ENCODE peak calls at places on chromosomes 16 and 17, in nine cellular contexts. One of them, this sample, is unnamed.

GRCh38 chr16:81384006-81384405 is 60.6 kb upstream of the CMIP start:
- DNase-seq in activated CD4-positive, alpha-beta T cell treated with anti-CD3 and anti-CD28 coated beads, Interleukin-2, amount 50 U/mL, for 1 hour: no peak
- DNase-seq in activated CD8-positive, alpha-beta T cell treated with anti-CD3 and anti-CD28 coated beads, Interleukin-2, amount 10 ng/mL, durations not matched to agents 7 days and 5 days: no peak
- DNase-seq in GM04503: no peak
- DNase-seq in ovary: no peak
- DNase-seq in activated naive CD4-positive, alpha-beta T cell: no peak
- DNase-seq in stimulated activated CD8-positive, alpha-beta memory T cell treated with anti-CD3 and anti-CD28 coated beads, Interleukin-7, amount 100 ng/mL, for 24 hours: no peak
- DNase-seq in T47D: no peak
- DNase-seq in lung microvascular endothelial cell: peak; percentile 88
- DNase-seq in this sample: no peak

GRCh38 chr17:66655861-66656260 is 179.1 kb upstream of the CACNG5 start:
- DNase-seq in stimulated activated CD8-positive, alpha-beta memory T cell treated with anti-CD3 and anti-CD28 coated beads, Interleukin-7, amount 100 ng/mL, for 24 hours: no peak
- DNase-seq in lung microvascular endothelial cell: peak; percentile 39
- DNase-seq in activated naive CD4-positive, alpha-beta T cell: no peak
- DNase-seq in T47D: no peak
- DNase-seq in ovary: no peak
- DNase-seq in activated CD8-positive, alpha-beta T cell treated with anti-CD3 and anti-CD28 coated beads, Interleukin-2, amount 10 ng/mL, durations not matched to agents 7 days and 5 days: no peak
- DNase-seq in activated CD4-positive, alpha-beta T cell treated with anti-CD3 and anti-CD28 coated beads, Interleukin-2, amount 50 U/mL, for 1 hour: no peak
- DNase-seq in GM04503: no peak
- DNase-seq in this sample: no peak

GRCh38 chr16:85910073-85910853 is 11.3 kb downstream of the IRF8 start:
- DNase-seq in T47D: no peak
- DNase-seq in stimulated activated CD8-positive, alpha-beta memory T cell treated with anti-CD3 and anti-CD28 coated beads, Interleukin-7, amount 100 ng/mL, for 24 hours: no peak
- DNase-seq in lung microvascular endothelial cell: no peak
- DNase-seq in activated naive CD4-positive, alpha-beta T cell: no peak
- DNase-seq in ovary: no peak
- DNase-seq in activated CD8-positive, alpha-beta T cell treated with anti-CD3 and anti-CD28 coated beads, Interleukin-2, amount 10 ng/mL, durations not matched to agents 7 days and 5 days: no peak
- DNase-seq in activated CD4-positive, alpha-beta T cell treated with anti-CD3 and anti-CD28 coated beads, Interleukin-2, amount 50 U/mL, for 1 hour: no peak
- DNase-seq in GM04503: no peak
- DNase-seq in this sample: no peak

GRCh38 chr17:71970312-71970711 is 150.5 kb upstream of the SOX9 start:
- DNase-seq in activated naive CD4-positive, alpha-beta T cell: no peak
- DNase-seq in GM04503: no peak
- DNase-seq in activated CD4-positive, alpha-beta T cell treated with anti-CD3 and anti-CD28 coated beads, Interleukin-2, amount 50 U/mL, for 1 hour: no peak
- DNase-seq in activated CD8-positive, alpha-beta T cell treated with anti-CD3 and anti-CD28 coated beads, Interleukin-2, amount 10 ng/mL, durations not matched to agents 7 days and 5 days: no peak
- DNase-seq in lung microvascular endothelial cell: no peak
- DNase-seq in T47D: no peak
- DNase-seq in stimulated activated CD8-positive, alpha-beta memory T cell treated with anti-CD3 and anti-CD28 coated beads, Interleukin-7, amount 100 ng/mL, for 24 hours: no peak
- DNase-seq in ovary: no peak
- DNase-seq in this sample: no peak

GRCh38 chr17:50935201-50936124 is 69.3 kb upstream of the TOB1 start:
- DNase-seq in T47D: peak; percentile 92
- DNase-seq in activated CD8-positive, alpha-beta T cell treated with anti-CD3 and anti-CD28 coated beads, Interleukin-2, amount 10 ng/mL, durations not matched to agents 7 days and 5 days: no peak
- DNase-seq in activated CD4-positive, alpha-beta T cell treated with anti-CD3 and anti-CD28 coated beads, Interleukin-2, amount 50 U/mL, for 1 hour: no peak
- DNase-seq in GM04503: no peak
- DNase-seq in activated naive CD4-positive, alpha-beta T cell: no peak
- DNase-seq in lung microvascular endothelial cell: no peak
- DNase-seq in stimulated activated CD8-positive, alpha-beta memory T cell treated with anti-CD3 and anti-CD28 coated beads, Interleukin-7, amount 100 ng/mL, for 24 hours: no peak
- DNase-seq in ovary: no peak
- DNase-seq in this sample: no peak

GRCh38 chr16:3170440-3171180 is 17.4 kb upstream of the OR1F1 start:
- DNase-seq in GM04503: no peak
- DNase-seq in stimulated activated CD8-positive, alpha-beta memory T cell treated with anti-CD3 and anti-CD28 coated beads, Interleukin-7, amount 100 ng/mL, for 24 hours: no peak
- DNase-seq in activated naive CD4-positive, alpha-beta T cell: no peak
- DNase-seq in T47D: peak; percentile 33
- DNase-seq in activated CD8-positive, alpha-beta T cell treated with anti-CD3 and anti-CD28 coated beads, Interleukin-2, amount 10 ng/mL, durations not matched to agents 7 days and 5 days: no peak
- DNase-seq in lung microvascular endothelial cell: no peak
- DNase-seq in activated CD4-positive, alpha-beta T cell treated with anti-CD3 and anti-CD28 coated beads, Interleukin-2, amount 50 U/mL, for 1 hour: no peak
- DNase-seq in ovary: no peak
- DNase-seq in this sample: no peak

GRCh38 chr17:34499576-34499975 is 79.8 kb upstream of the TMEM132E start:
- DNase-seq in stimulated activated CD8-positive, alpha-beta memory T cell treated with anti-CD3 and anti-CD28 coated beads, Interleukin-7, amount 100 ng/mL, for 24 hours: no peak
- DNase-seq in activated naive CD4-positive, alpha-beta T cell: no peak
- DNase-seq in activated CD4-positive, alpha-beta T cell treated with anti-CD3 and anti-CD28 coated beads, Interleukin-2, amount 50 U/mL, for 1 hour: no peak
- DNase-seq in lung microvascular endothelial cell: peak; percentile 54
- DNase-seq in ovary: no peak
- DNase-seq in GM04503: no peak
- DNase-seq in T47D: peak; percentile 76
- DNase-seq in activated CD8-positive, alpha-beta T cell treated with anti-CD3 and anti-CD28 coated beads, Interleukin-2, amount 10 ng/mL, durations not matched to agents 7 days and 5 days: peak; percentile 47
- DNase-seq in this sample: no peak

GRCh38 chr16:28609631-28610594 is at the start of gene SULT1A1:
- DNase-seq in lung microvascular endothelial cell: peak; percentile 32
- DNase-seq in stimulated activated CD8-positive, alpha-beta memory T cell treated with anti-CD3 and anti-CD28 coated beads, Interleukin-7, amount 100 ng/mL, for 24 hours: no peak
- DNase-seq in GM04503: no peak
- DNase-seq in T47D: peak; percentile 89
- DNase-seq in ovary: no peak
- DNase-seq in activated CD4-positive, alpha-beta T cell treated with anti-CD3 and anti-CD28 coated beads, Interleukin-2, amount 50 U/mL, for 1 hour: no peak
- DNase-seq in activated CD8-positive, alpha-beta T cell treated with anti-CD3 and anti-CD28 coated beads, Interleukin-2, amount 10 ng/mL, durations not matched to agents 7 days and 5 days: no peak
- DNase-seq in activated naive CD4-positive, alpha-beta T cell: no peak
- DNase-seq in this sample: no peak

GRCh38 chr17:61642768-61643167 is 51.7 kb upstream of the NACA2 start:
- DNase-seq in ovary: no peak
- DNase-seq in activated CD8-positive, alpha-beta T cell treated with anti-CD3 and anti-CD28 coated beads, Interleukin-2, amount 10 ng/mL, durations not matched to agents 7 days and 5 days: no peak
- DNase-seq in stimulated activated CD8-positive, alpha-beta memory T cell treated with anti-CD3 and anti-CD28 coated beads, Interleukin-7, amount 100 ng/mL, for 24 hours: no peak
- DNase-seq in GM04503: no peak
- DNase-seq in lung microvascular endothelial cell: no peak
- DNase-seq in activated CD4-positive, alpha-beta T cell treated with anti-CD3 and anti-CD28 coated beads, Interleukin-2, amount 50 U/mL, for 1 hour: no peak
- DNase-seq in activated naive CD4-positive, alpha-beta T cell: no peak
- DNase-seq in T47D: no peak
- DNase-seq in this sample: no peak

GRCh38 chr17:50609376-50610074 is 25.2 kb upstream of the ABCC3 start:
- DNase-seq in activated CD8-positive, alpha-beta T cell treated with anti-CD3 and anti-CD28 coated beads, Interleukin-2, amount 10 ng/mL, durations not matched to agents 7 days and 5 days: no peak
- DNase-seq in GM04503: no peak
- DNase-seq in activated naive CD4-positive, alpha-beta T cell: no peak
- DNase-seq in T47D: no peak
- DNase-seq in ovary: no peak
- DNase-seq in stimulated activated CD8-positive, alpha-beta memory T cell treated with anti-CD3 and anti-CD28 coated beads, Interleukin-7, amount 100 ng/mL, for 24 hours: no peak
- DNase-seq in activated CD4-positive, alpha-beta T cell treated with anti-CD3 and anti-CD28 coated beads, Interleukin-2, amount 50 U/mL, for 1 hour: no peak
- DNase-seq in lung microvascular endothelial cell: no peak
- DNase-seq in this sample: no peak

GRCh38 chr17:43673516-43674323 is 12.0 kb upstream of the MEOX1 start:
- DNase-seq in activated CD4-positive, alpha-beta T cell treated with anti-CD3 and anti-CD28 coated beads, Interleukin-2, amount 50 U/mL, for 1 hour: peak; percentile 78
- DNase-seq in stimulated activated CD8-positive, alpha-beta memory T cell treated with anti-CD3 and anti-CD28 coated beads, Interleukin-7, amount 100 ng/mL, for 24 hours: peak; percentile 68
- DNase-seq in lung microvascular endothelial cell: peak; percentile 63
- DNase-seq in ovary: peak; percentile 49
- DNase-seq in activated naive CD4-positive, alpha-beta T cell: peak; percentile 47
- DNase-seq in activated CD8-positive, alpha-beta T cell treated with anti-CD3 and anti-CD28 coated beads, Interleukin-2, amount 10 ng/mL, durations not matched to agents 7 days and 5 days: peak; percentile 81
- DNase-seq in T47D: peak; percentile 70
- DNase-seq in GM04503: no peak
- DNase-seq in this sample: peak; percentile 32

GRCh38 chr16:1786242-1787055 is 3.7 kb downstream of the NUBP2 start:
- DNase-seq in activated naive CD4-positive, alpha-beta T cell: no peak
- DNase-seq in stimulated activated CD8-positive, alpha-beta memory T cell treated with anti-CD3 and anti-CD28 coated beads, Interleukin-7, amount 100 ng/mL, for 24 hours: no peak
- DNase-seq in lung microvascular endothelial cell: no peak
- DNase-seq in activated CD4-positive, alpha-beta T cell treated with anti-CD3 and anti-CD28 coated beads, Interleukin-2, amount 50 U/mL, for 1 hour: no peak
- DNase-seq in ovary: peak; percentile 10
- DNase-seq in activated CD8-positive, alpha-beta T cell treated with anti-CD3 and anti-CD28 coated beads, Interleukin-2, amount 10 ng/mL, durations not matched to agents 7 days and 5 days: no peak
- DNase-seq in T47D: no peak
- DNase-seq in GM04503: no peak
- DNase-seq in this sample: no peak

GRCh38 chr17:39110435-39111136 is 40.9 kb downstream of the PLXDC1 start:
- DNase-seq in activated CD4-positive, alpha-beta T cell treated with anti-CD3 and anti-CD28 coated beads, Interleukin-2, amount 50 U/mL, for 1 hour: no peak
- DNase-seq in lung microvascular endothelial cell: no peak
- DNase-seq in stimulated activated CD8-positive, alpha-beta memory T cell treated with anti-CD3 and anti-CD28 coated beads, Interleukin-7, amount 100 ng/mL, for 24 hours: no peak
- DNase-seq in T47D: no peak
- DNase-seq in activated naive CD4-positive, alpha-beta T cell: no peak
- DNase-seq in ovary: no peak
- DNase-seq in activated CD8-positive, alpha-beta T cell treated with anti-CD3 and anti-CD28 coated beads, Interleukin-2, amount 10 ng/mL, durations not matched to agents 7 days and 5 days: no peak
- DNase-seq in GM04503: no peak
- DNase-seq in this sample: no peak

GRCh38 chr16:66650707-66651473 is 45.7 kb downstream of the CMTM4 start:
- DNase-seq in activated naive CD4-positive, alpha-beta T cell: peak; percentile 22
- DNase-seq in activated CD4-positive, alpha-beta T cell treated with anti-CD3 and anti-CD28 coated beads, Interleukin-2, amount 50 U/mL, for 1 hour: peak; percentile 78
- DNase-seq in ovary: peak; percentile 75
- DNase-seq in stimulated activated CD8-positive, alpha-beta memory T cell treated with anti-CD3 and anti-CD28 coated beads, Interleukin-7, amount 100 ng/mL, for 24 hours: peak; percentile 55
- DNase-seq in T47D: peak; percentile 67
- DNase-seq in activated CD8-positive, alpha-beta T cell treated with anti-CD3 and anti-CD28 coated beads, Interleukin-2, amount 10 ng/mL, durations not matched to agents 7 days and 5 days: peak; percentile 91
- DNase-seq in lung microvascular endothelial cell: peak; percentile 79
- DNase-seq in GM04503: no peak
- DNase-seq in this sample: peak; percentile 48

GRCh38 chr17:81329927-81330883 is 35.1 kb upstream of the SLC38A10 start:
- DNase-seq in activated CD4-positive, alpha-beta T cell treated with anti-CD3 and anti-CD28 coated beads, Interleukin-2, amount 50 U/mL, for 1 hour: no peak
- DNase-seq in ovary: no peak
- DNase-seq in stimulated activated CD8-positive, alpha-beta memory T cell treated with anti-CD3 and anti-CD28 coated beads, Interleukin-7, amount 100 ng/mL, for 24 hours: no peak
- DNase-seq in activated naive CD4-positive, alpha-beta T cell: no peak
- DNase-seq in T47D: peak; percentile 86
- DNase-seq in GM04503: no peak
- DNase-seq in lung microvascular endothelial cell: no peak
- DNase-seq in activated CD8-positive, alpha-beta T cell treated with anti-CD3 and anti-CD28 coated beads, Interleukin-2, amount 10 ng/mL, durations not matched to agents 7 days and 5 days: no peak
- DNase-seq in this sample: no peak

GRCh38 chr17:15284537-15284936 is 19.4 kb upstream of the PMP22 start:
- DNase-seq in activated CD4-positive, alpha-beta T cell treated with anti-CD3 and anti-CD28 coated beads, Interleukin-2, amount 50 U/mL, for 1 hour: no peak
- DNase-seq in stimulated activated CD8-positive, alpha-beta memory T cell treated with anti-CD3 and anti-CD28 coated beads, Interleukin-7, amount 100 ng/mL, for 24 hours: no peak
- DNase-seq in lung microvascular endothelial cell: no peak
- DNase-seq in ovary: no peak
- DNase-seq in T47D: no peak
- DNase-seq in activated CD8-positive, alpha-beta T cell treated with anti-CD3 and anti-CD28 coated beads, Interleukin-2, amount 10 ng/mL, durations not matched to agents 7 days and 5 days: no peak
- DNase-seq in GM04503: no peak
- DNase-seq in activated naive CD4-positive, alpha-beta T cell: no peak
- DNase-seq in this sample: no peak

GRCh38 chr17:39835038-39835786 is 28.9 kb downstream of the IKZF3 start:
- DNase-seq in T47D: no peak
- DNase-seq in ovary: no peak
- DNase-seq in GM04503: no peak
- DNase-seq in activated CD8-positive, alpha-beta T cell treated with anti-CD3 and anti-CD28 coated beads, Interleukin-2, amount 10 ng/mL, durations not matched to agents 7 days and 5 days: no peak
- DNase-seq in activated naive CD4-positive, alpha-beta T cell: no peak
- DNase-seq in activated CD4-positive, alpha-beta T cell treated with anti-CD3 and anti-CD28 coated beads, Interleukin-2, amount 50 U/mL, for 1 hour: no peak
- DNase-seq in lung microvascular endothelial cell: no peak
- DNase-seq in stimulated activated CD8-positive, alpha-beta memory T cell treated with anti-CD3 and anti-CD28 coated beads, Interleukin-7, amount 100 ng/mL, for 24 hours: no peak
- DNase-seq in this sample: no peak

GRCh38 chr16:65201446-65202010 is 79.7 kb upstream of the CDH11 start:
- DNase-seq in GM04503: peak; percentile 11
- DNase-seq in ovary: no peak
- DNase-seq in activated CD8-positive, alpha-beta T cell treated with anti-CD3 and anti-CD28 coated beads, Interleukin-2, amount 10 ng/mL, durations not matched to agents 7 days and 5 days: no peak
- DNase-seq in activated naive CD4-positive, alpha-beta T cell: no peak
- DNase-seq in T47D: no peak
- DNase-seq in activated CD4-positive, alpha-beta T cell treated with anti-CD3 and anti-CD28 coated beads, Interleukin-2, amount 50 U/mL, for 1 hour: no peak
- DNase-seq in stimulated activated CD8-positive, alpha-beta memory T cell treated with anti-CD3 and anti-CD28 coated beads, Interleukin-7, amount 100 ng/mL, for 24 hours: no peak
- DNase-seq in lung microvascular endothelial cell: no peak
- DNase-seq in this sample: peak; percentile 21

GRCh38 chr17:78120971-78121800 is 7.4 kb downstream of the TMC6 start:
- DNase-seq in lung microvascular endothelial cell: no peak
- DNase-seq in stimulated activated CD8-positive, alpha-beta memory T cell treated with anti-CD3 and anti-CD28 coated beads, Interleukin-7, amount 100 ng/mL, for 24 hours: no peak
- DNase-seq in T47D: no peak
- DNase-seq in activated naive CD4-positive, alpha-beta T cell: no peak
- DNase-seq in activated CD8-positive, alpha-beta T cell treated with anti-CD3 and anti-CD28 coated beads, Interleukin-2, amount 10 ng/mL, durations not matched to agents 7 days and 5 days: peak; percentile 82
- DNase-seq in GM04503: no peak
- DNase-seq in activated CD4-positive, alpha-beta T cell treated with anti-CD3 and anti-CD28 coated beads, Interleukin-2, amount 50 U/mL, for 1 hour: peak; percentile 50
- DNase-seq in ovary: no peak
- DNase-seq in this sample: no peak

GRCh38 chr16:68364601-68364998 is 53.8 kb downstream of the PRMT7 start:
- DNase-seq in GM04503: no peak
- DNase-seq in T47D: no peak
- DNase-seq in activated CD4-positive, alpha-beta T cell treated with anti-CD3 and anti-CD28 coated beads, Interleukin-2, amount 50 U/mL, for 1 hour: no peak
- DNase-seq in stimulated activated CD8-positive, alpha-beta memory T cell treated with anti-CD3 and anti-CD28 coated beads, Interleukin-7, amount 100 ng/mL, for 24 hours: no peak
- DNase-seq in activated naive CD4-positive, alpha-beta T cell: no peak
- DNase-seq in ovary: no peak
- DNase-seq in activated CD8-positive, alpha-beta T cell treated with anti-CD3 and anti-CD28 coated beads, Interleukin-2, amount 10 ng/mL, durations not matched to agents 7 days and 5 days: no peak
- DNase-seq in lung microvascular endothelial cell: no peak
- DNase-seq in this sample: no peak

GRCh38 chr17:39663688-39664580 is 1.2 kb upstream of the TCAP start:
- DNase-seq in ovary: no peak
- DNase-seq in GM04503: no peak
- DNase-seq in stimulated activated CD8-positive, alpha-beta memory T cell treated with anti-CD3 and anti-CD28 coated beads, Interleukin-7, amount 100 ng/mL, for 24 hours: no peak
- DNase-seq in activated CD8-positive, alpha-beta T cell treated with anti-CD3 and anti-CD28 coated beads, Interleukin-2, amount 10 ng/mL, durations not matched to agents 7 days and 5 days: no peak
- DNase-seq in T47D: peak; percentile 74
- DNase-seq in activated naive CD4-positive, alpha-beta T cell: no peak
- DNase-seq in activated CD4-positive, alpha-beta T cell treated with anti-CD3 and anti-CD28 coated beads, Interleukin-2, amount 50 U/mL, for 1 hour: no peak
- DNase-seq in lung microvascular endothelial cell: peak; percentile 24
- DNase-seq in this sample: no peak

GRCh38 chr16:87317766-87318121 is 552 bp upstream of the C16orf95 start:
- DNase-seq in ovary: peak; percentile 52
- DNase-seq in GM04503: no peak
- DNase-seq in stimulated activated CD8-positive, alpha-beta memory T cell treated with anti-CD3 and anti-CD28 coated beads, Interleukin-7, amount 100 ng/mL, for 24 hours: no peak
- DNase-seq in activated CD8-positive, alpha-beta T cell treated with anti-CD3 and anti-CD28 coated beads, Interleukin-2, amount 10 ng/mL, durations not matched to agents 7 days and 5 days: peak; percentile 69
- DNase-seq in T47D: peak; percentile 54
- DNase-seq in lung microvascular endothelial cell: peak; percentile 61
- DNase-seq in activated naive CD4-positive, alpha-beta T cell: no peak
- DNase-seq in activated CD4-positive, alpha-beta T cell treated with anti-CD3 and anti-CD28 coated beads, Interleukin-2, amount 50 U/mL, for 1 hour: no peak
- DNase-seq in this sample: no peak

GRCh38 chr17:77826132-77826873 is 132.2 kb upstream of the TNRC6C start:
- DNase-seq in activated naive CD4-positive, alpha-beta T cell: no peak
- DNase-seq in GM04503: no peak
- DNase-seq in activated CD8-positive, alpha-beta T cell treated with anti-CD3 and anti-CD28 coated beads, Interleukin-2, amount 10 ng/mL, durations not matched to agents 7 days and 5 days: no peak
- DNase-seq in stimulated activated CD8-positive, alpha-beta memory T cell treated with anti-CD3 and anti-CD28 coated beads, Interleukin-7, amount 100 ng/mL, for 24 hours: no peak
- DNase-seq in lung microvascular endothelial cell: no peak
- DNase-seq in activated CD4-positive, alpha-beta T cell treated with anti-CD3 and anti-CD28 coated beads, Interleukin-2, amount 50 U/mL, for 1 hour: no peak
- DNase-seq in ovary: no peak
- DNase-seq in T47D: no peak
- DNase-seq in this sample: no peak

GRCh38 chr16:19837331-19837943 is 47.2 kb downstream of the GPRC5B start:
- DNase-seq in activated CD8-positive, alpha-beta T cell treated with anti-CD3 and anti-CD28 coated beads, Interleukin-2, amount 10 ng/mL, durations not matched to agents 7 days and 5 days: no peak
- DNase-seq in T47D: no peak
- DNase-seq in GM04503: no peak
- DNase-seq in activated naive CD4-positive, alpha-beta T cell: no peak
- DNase-seq in activated CD4-positive, alpha-beta T cell treated with anti-CD3 and anti-CD28 coated beads, Interleukin-2, amount 50 U/mL, for 1 hour: no peak
- DNase-seq in ovary: no peak
- DNase-seq in stimulated activated CD8-positive, alpha-beta memory T cell treated with anti-CD3 and anti-CD28 coated beads, Interleukin-7, amount 100 ng/mL, for 24 hours: no peak
- DNase-seq in lung microvascular endothelial cell: no peak
- DNase-seq in this sample: no peak

GRCh38 chr16:26317885-26318284 is 626.1 kb downstream of the HS3ST4 start:
- DNase-seq in lung microvascular endothelial cell: no peak
- DNase-seq in ovary: no peak
- DNase-seq in T47D: no peak
- DNase-seq in stimulated activated CD8-positive, alpha-beta memory T cell treated with anti-CD3 and anti-CD28 coated beads, Interleukin-7, amount 100 ng/mL, for 24 hours: no peak
- DNase-seq in activated naive CD4-positive, alpha-beta T cell: no peak
- DNase-seq in activated CD4-positive, alpha-beta T cell treated with anti-CD3 and anti-CD28 coated beads, Interleukin-2, amount 50 U/mL, for 1 hour: no peak
- DNase-seq in GM04503: no peak
- DNase-seq in activated CD8-positive, alpha-beta T cell treated with anti-CD3 and anti-CD28 coated beads, Interleukin-2, amount 10 ng/mL, durations not matched to agents 7 days and 5 days: no peak
- DNase-seq in this sample: no peak

GRCh38 chr17:64411999-64412771 is 21.5 kb upstream of the PECAM1 start:
- DNase-seq in activated naive CD4-positive, alpha-beta T cell: no peak
- DNase-seq in GM04503: no peak
- DNase-seq in T47D: no peak
- DNase-seq in activated CD8-positive, alpha-beta T cell treated with anti-CD3 and anti-CD28 coated beads, Interleukin-2, amount 10 ng/mL, durations not matched to agents 7 days and 5 days: no peak
- DNase-seq in ovary: peak; percentile 58
- DNase-seq in activated CD4-positive, alpha-beta T cell treated with anti-CD3 and anti-CD28 coated beads, Interleukin-2, amount 50 U/mL, for 1 hour: no peak
- DNase-seq in stimulated activated CD8-positive, alpha-beta memory T cell treated with anti-CD3 and anti-CD28 coated beads, Interleukin-7, amount 100 ng/mL, for 24 hours: no peak
- DNase-seq in lung microvascular endothelial cell: peak; percentile 99
- DNase-seq in this sample: no peak

GRCh38 chr16:874366-875181 is 74.0 kb upstream of the GNG13 start:
- DNase-seq in activated CD8-positive, alpha-beta T cell treated with anti-CD3 and anti-CD28 coated beads, Interleukin-2, amount 10 ng/mL, durations not matched to agents 7 days and 5 days: no peak
- DNase-seq in stimulated activated CD8-positive, alpha-beta memory T cell treated with anti-CD3 and anti-CD28 coated beads, Interleukin-7, amount 100 ng/mL, for 24 hours: no peak
- DNase-seq in T47D: no peak
- DNase-seq in GM04503: no peak
- DNase-seq in activated naive CD4-positive, alpha-beta T cell: no peak
- DNase-seq in lung microvascular endothelial cell: no peak
- DNase-seq in ovary: no peak
- DNase-seq in activated CD4-positive, alpha-beta T cell treated with anti-CD3 and anti-CD28 coated beads, Interleukin-2, amount 50 U/mL, for 1 hour: no peak
- DNase-seq in this sample: no peak

GRCh38 chr16:31179153-31179746 is 689 bp upstream of the FUS start:
- DNase-seq in activated naive CD4-positive, alpha-beta T cell: no peak
- DNase-seq in stimulated activated CD8-positive, alpha-beta memory T cell treated with anti-CD3 and anti-CD28 coated beads, Interleukin-7, amount 100 ng/mL, for 24 hours: no peak
- DNase-seq in activated CD4-positive, alpha-beta T cell treated with anti-CD3 and anti-CD28 coated beads, Interleukin-2, amount 50 U/mL, for 1 hour: no peak
- DNase-seq in ovary: no peak
- DNase-seq in lung microvascular endothelial cell: no peak
- DNase-seq in activated CD8-positive, alpha-beta T cell treated with anti-CD3 and anti-CD28 coated beads, Interleukin-2, amount 10 ng/mL, durations not matched to agents 7 days and 5 days: no peak
- DNase-seq in GM04503: no peak
- DNase-seq in T47D: no peak
- DNase-seq in this sample: no peak

GRCh38 chr17:37081287-37081686 is 132.5 kb downstream of the AATF start:
- DNase-seq in activated naive CD4-positive, alpha-beta T cell: no peak
- DNase-seq in T47D: no peak
- DNase-seq in lung microvascular endothelial cell: peak; percentile 24
- DNase-seq in activated CD4-positive, alpha-beta T cell treated with anti-CD3 and anti-CD28 coated beads, Interleukin-2, amount 50 U/mL, for 1 hour: no peak
- DNase-seq in GM04503: no peak
- DNase-seq in stimulated activated CD8-positive, alpha-beta memory T cell treated with anti-CD3 and anti-CD28 coated beads, Interleukin-7, amount 100 ng/mL, for 24 hours: no peak
- DNase-seq in ovary: no peak
- DNase-seq in activated CD8-positive, alpha-beta T cell treated with anti-CD3 and anti-CD28 coated beads, Interleukin-2, amount 10 ng/mL, durations not matched to agents 7 days and 5 days: no peak
- DNase-seq in this sample: no peak

GRCh38 chr16:69143116-69143515 is 10.7 kb downstream of the UTP4 start:
- DNase-seq in T47D: peak; percentile 32
- DNase-seq in activated CD8-positive, alpha-beta T cell treated with anti-CD3 and anti-CD28 coated beads, Interleukin-2, amount 10 ng/mL, durations not matched to agents 7 days and 5 days: no peak
- DNase-seq in activated CD4-positive, alpha-beta T cell treated with anti-CD3 and anti-CD28 coated beads, Interleukin-2, amount 50 U/mL, for 1 hour: no peak
- DNase-seq in stimulated activated CD8-positive, alpha-beta memory T cell treated with anti-CD3 and anti-CD28 coated beads, Interleukin-7, amount 100 ng/mL, for 24 hours: no peak
- DNase-seq in ovary: no peak
- DNase-seq in activated naive CD4-positive, alpha-beta T cell: no peak
- DNase-seq in GM04503: no peak
- DNase-seq in lung microvascular endothelial cell: no peak
- DNase-seq in this sample: no peak

GRCh38 chr17:78736526-78737079 is 45.5 kb downstream of the CYTH1 start:
- DNase-seq in stimulated activated CD8-positive, alpha-beta memory T cell treated with anti-CD3 and anti-CD28 coated beads, Interleukin-7, amount 100 ng/mL, for 24 hours: no peak
- DNase-seq in T47D: peak; percentile 96
- DNase-seq in activated CD8-positive, alpha-beta T cell treated with anti-CD3 and anti-CD28 coated beads, Interleukin-2, amount 10 ng/mL, durations not matched to agents 7 days and 5 days: peak; percentile 71
- DNase-seq in ovary: no peak
- DNase-seq in activated naive CD4-positive, alpha-beta T cell: no peak
- DNase-seq in activated CD4-positive, alpha-beta T cell treated with anti-CD3 and anti-CD28 coated beads, Interleukin-2, amount 50 U/mL, for 1 hour: peak; percentile 65
- DNase-seq in lung microvascular endothelial cell: peak; percentile 85
- DNase-seq in GM04503: no peak
- DNase-seq in this sample: no peak

This sample was measured in GM04504.